ENCODE peak calls at places on chromosome 17, in five cellular contexts. P, G, I, C and S are unnamed samples.

GRCh38 chr17:56510554-56511342 is 82.8 kb upstream of the NOG start:
- DNase-seq in P (no peak), G (peak), I (no peak), C (no peak), S (no peak)

GRCh38 chr17:1078831-1079561 is 82.1 kb downstream of the TIMM22 start:
- DNase-seq in P (no peak), G (peak), I (no peak), C (no peak), S (no peak)

GRCh38 chr17:16345565-16345964 is 7.7 kb downstream of the CENPV start:
- DNase-seq in P (no peak), G (no peak), I (no peak), C (no peak), S (no peak)

GRCh38 chr17:29572691-29573557 is 4.4 kb downstream of the TP53I13 start:
- DNase-seq in P (peak), G (peak), I (peak), C (peak), S (peak)

GRCh38 chr17:45686250-45686649 is 97.9 kb upstream of the CRHR1 start:
- DNase-seq in P (no peak), G (peak), I (no peak), C (no peak), S (no peak)

GRCh38 chr17:45648642-45649041 is 135.5 kb upstream of the CRHR1 start:
- DNase-seq in P (no peak), G (no peak), I (no peak), C (peak), S (no peak)

GRCh38 chr17:73291260-73291801 is 20.5 kb downstream of the CDC42EP4 start:
- DNase-seq in P (no peak), G (peak), I (peak), C (peak), S (peak)

GRCh38 chr17:57539528-57540301 is 205.4 kb downstream of the CCDC182 start:
- DNase-seq in P (no peak), G (no peak), I (no peak), C (no peak), S (no peak)

GRCh38 chr17:968812-969766 is 10.5 kb downstream of the NXN start:
- DNase-seq in P (no peak), G (no peak), I (no peak), C (no peak), S (no peak)

GRCh38 chr17:38363016-38363415 is 11.4 kb downstream of the SOCS7 start:
- DNase-seq in P (no peak), G (no peak), I (no peak), C (no peak), S (no peak)

GRCh38 chr17:82449136-82449882 is 1.2 kb downstream of the CYBC1 start:
- DNase-seq in P (peak), G (no peak), I (peak), C (peak), S (peak)

GRCh38 chr17:45994987-45995386 is 4.1 kb upstream of the STH start:
- DNase-seq in P (no peak), G (no peak), I (no peak), C (no peak), S (no peak)

GRCh38 chr17:58200024-58200633 is 7.6 kb downstream of the EPX start:
- DNase-seq in P (peak), G (peak), I (peak), C (peak), S (peak)

GRCh38 chr17:17837380-17837821 is 615 bp upstream of the SREBF1 start:
- DNase-seq in P (no peak), G (no peak), I (no peak), C (peak), S (no peak)

GRCh38 chr17:32912218-32912897 is 15.6 kb upstream of the TMEM98 start:
- DNase-seq in P (peak), G (peak), I (no peak), C (no peak), S (no peak)

GRCh38 chr17:72297326-72298115 is 176.7 kb downstream of the SOX9 start:
- DNase-seq in P (no peak), G (no peak), I (no peak), C (no peak), S (no peak)

GRCh38 chr17:65553009-65553645 is 8.3 kb downstream of the AXIN2 start:
- DNase-seq in P (no peak), G (no peak), I (no peak), C (no peak), S (no peak)

GRCh38 chr17:81207610-81208581 is 14.9 kb downstream of the CEP131 start:
- DNase-seq in P (no peak), G (no peak), I (no peak), C (peak), S (no peak)

GRCh38 chr17:1054656-1055055 is 57.7 kb downstream of the TIMM22 start:
- DNase-seq in P (no peak), G (peak), I (no peak), C (no peak), S (no peak)

GRCh38 chr17:57048096-57048495 is 37.0 kb upstream of the AKAP1 start:
- DNase-seq in P (no peak), G (no peak), I (no peak), C (no peak), S (no peak)

GRCh38 chr17:80123791-80124190 is 22.4 kb downstream of the GAA start:
- DNase-seq in P (no peak), G (no peak), I (no peak), C (no peak), S (no peak)

GRCh38 chr17:32117399-32117798 is 24.9 kb upstream of the RHOT1 start:
- DNase-seq in P (no peak), G (no peak), I (no peak), C (no peak), S (no peak)

DNA sequence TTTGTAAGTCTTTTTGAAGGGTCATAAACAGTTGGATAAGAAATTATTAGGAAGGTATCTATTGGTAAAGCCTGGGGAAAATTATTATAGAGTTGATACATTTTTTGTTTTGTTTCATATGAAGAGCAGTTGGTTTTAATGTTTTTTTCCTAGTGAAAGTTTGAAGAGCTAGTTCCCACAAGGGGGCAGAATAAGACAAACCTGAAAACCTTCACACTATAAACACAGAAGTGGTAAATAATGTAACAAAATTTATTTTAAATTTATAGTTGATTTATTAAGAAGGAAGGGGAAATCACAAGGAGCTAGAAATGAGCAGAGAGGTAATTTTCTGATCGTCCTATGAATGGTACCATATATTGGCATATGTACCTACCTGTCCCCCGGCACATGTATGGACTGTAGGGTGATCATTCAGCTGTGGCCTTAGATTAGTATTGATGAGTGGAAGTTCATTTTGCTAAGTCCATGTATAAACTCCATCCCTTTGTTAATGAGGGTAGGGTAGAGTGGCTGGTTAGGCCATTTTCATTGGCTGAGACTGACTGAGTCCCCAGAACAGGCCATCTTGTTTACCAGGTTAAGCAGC is 116.3 kb downstream of the TANC2 start:
- DNase-seq in P (no peak), G (no peak), I (peak), C (no peak), S (no peak)
- TF ChIP-seq CTCF in P (peak), G (peak), I (peak), C (peak), S (no peak)

DNA sequence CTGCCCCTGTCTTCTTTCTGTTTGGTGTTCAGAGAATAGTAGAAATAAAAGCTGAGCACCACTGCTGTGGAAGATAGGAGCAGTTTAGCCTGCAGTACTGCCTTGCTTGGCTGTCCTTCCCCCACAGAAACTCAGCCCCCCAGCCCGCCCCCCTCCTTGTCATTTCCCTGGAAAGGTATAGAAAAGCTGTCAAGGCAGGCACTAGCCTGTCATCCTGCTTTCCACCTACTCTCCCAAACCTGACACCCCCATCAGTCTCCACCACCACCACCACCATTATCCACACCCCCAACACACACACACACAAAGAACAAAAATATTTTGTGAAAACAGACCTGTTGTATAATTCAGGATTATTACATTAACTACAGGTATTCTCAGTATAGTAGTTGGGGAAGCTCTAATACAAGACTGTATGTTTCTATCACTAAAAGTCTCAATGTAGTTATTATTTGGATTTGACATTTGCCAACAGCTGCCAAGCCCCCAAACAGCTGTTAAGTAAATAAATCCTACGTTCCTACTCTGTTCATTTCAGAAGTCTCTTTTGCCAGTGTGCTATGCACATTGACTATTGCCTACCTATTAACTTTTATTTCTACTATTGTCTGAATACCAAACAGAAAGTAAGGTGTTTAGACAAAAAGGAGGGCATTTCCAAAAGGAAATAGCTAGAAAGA is 128.8 kb downstream of the CYB561 start:
- DNase-seq in P (no peak), G (no peak), I (no peak), C (no peak), S (no peak)
- TF ChIP-seq CTCF in P (no peak), G (no peak), I (no peak), C (no peak), S (no peak)

GRCh38 chr17:50365165-50365564 is 7.8 kb downstream of the MRPL27 start:
- DNase-seq in P (no peak), G (no peak), I (no peak), C (no peak), S (no peak)

GRCh38 chr17:50364061-50364458 is 8.9 kb downstream of the MRPL27 start:
- DNase-seq in P (no peak), G (no peak), I (no peak), C (no peak), S (no peak)

GRCh38 chr17:50363217-50364060 is 9.5 kb downstream of the MRPL27 start:
- DNase-seq in P (no peak), G (no peak), I (no peak), C (no peak), S (no peak)

GRCh38 chr17:50365649-50366393 is 7.2 kb downstream of the MRPL27 start:
- DNase-seq in P (no peak), G (no peak), I (no peak), C (no peak), S (no peak)

GRCh38 chr17:50364715-50365114 is 8.3 kb downstream of the MRPL27 start:
- DNase-seq in P (no peak), G (no peak), I (no peak), C (no peak), S (no peak)
- TF ChIP-seq CTCF in P (no peak), G (no peak), I (no peak), C (no peak), S (no peak)

GRCh38 chr17:75758131-75758905 is 6.7 kb downstream of the GALK1 start:
- DNase-seq in P (no peak), G (peak), I (no peak), C (no peak), S (no peak)
- TF ChIP-seq CTCF in P (no peak), G (no peak), I (peak), C (no peak), S (no peak)

DNA sequence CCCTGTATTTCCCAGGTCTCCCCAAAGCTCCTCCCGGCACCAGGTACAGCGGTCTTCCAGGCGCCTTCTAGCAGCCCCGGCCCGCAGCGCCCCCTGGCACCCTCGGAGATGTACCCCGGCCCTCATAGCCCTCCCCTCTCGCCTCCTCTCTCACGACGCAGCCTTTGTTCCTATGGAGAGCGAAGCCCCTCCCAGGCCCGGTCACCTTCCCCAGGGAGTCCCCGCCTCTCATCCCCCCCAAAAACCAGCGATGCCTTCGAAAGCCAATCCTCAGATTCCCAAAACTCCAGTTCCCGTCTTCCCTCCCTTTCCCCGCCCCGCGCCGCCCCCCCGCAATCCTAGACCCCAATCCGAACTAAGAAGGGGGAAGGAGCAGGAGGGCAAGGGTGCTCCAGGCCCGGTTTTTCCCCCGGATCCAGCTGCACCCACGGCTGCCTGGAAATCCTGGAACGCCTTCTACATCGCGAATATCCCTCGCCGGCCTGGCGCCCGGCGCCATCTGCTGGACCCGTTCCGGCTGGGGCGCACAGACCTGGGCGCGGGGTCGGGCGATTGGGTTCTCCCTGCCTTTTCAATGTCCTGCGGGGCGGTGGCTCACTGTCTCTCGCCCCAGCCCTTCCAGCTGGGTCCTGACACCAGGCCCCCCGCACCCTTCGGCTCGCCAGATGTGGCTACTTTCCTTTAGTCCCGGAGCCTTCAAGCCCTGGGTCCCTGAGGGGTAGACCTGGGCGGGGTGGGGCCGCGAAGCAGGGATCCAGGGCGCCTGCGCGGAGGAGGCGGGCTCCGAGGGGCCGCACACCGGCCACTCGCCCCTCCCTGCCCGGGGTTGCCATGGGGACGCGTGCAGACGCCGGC is at the start of gene DNAH2:
- DNase-seq in P (peak), G (peak), I (peak), C (peak), S (peak)
- TF ChIP-seq CTCF in P (peak), G (peak), I (peak), C (peak), S (no peak)

GRCh38 chr17:39623356-39623950 is 3.3 kb upstream of the PPP1R1B start:
- DNase-seq in P (peak), G (peak), I (peak), C (peak), S (peak)
- TF ChIP-seq CTCF in P (peak), G (peak), I (peak), C (peak), S (peak)